ENCODE peak calls at places on chromosomes 4 and X, in five cellular contexts. One of them, this sample, is unnamed.
A peak's percentile ranks its signal among the peaks of the same experiment; 100 is the strongest.

GRCh38 chr4:25081866-25082471 is 51.2 kb upstream of the LGI2 start:
- DNase-seq in IMR-90: no peak
- DNase-seq in colonic mucosa: no peak
- DNase-seq in NT2/D1: no peak
- DNase-seq in K562: no peak
- DNase-seq in this sample: no peak

GRCh38 chrX:3407785-3408184 is 61.3 kb upstream of the MXRA5 start:
- DNase-seq in IMR-90: no peak
- DNase-seq in colonic mucosa: no peak
- DNase-seq in NT2/D1: no peak
- DNase-seq in K562: no peak
- DNase-seq in this sample: no peak

GRCh38 chrX:150547511-150548115 is 20.8 kb upstream of the MTM1 start:
- DNase-seq in IMR-90: no peak
- DNase-seq in colonic mucosa: peak; percentile 71
- DNase-seq in NT2/D1: no peak
- DNase-seq in K562: peak; percentile 68
- DNase-seq in this sample: no peak

GRCh38 chr4:15914291-15914690 is 24.2 kb downstream of the FGFBP1 start:
- DNase-seq in IMR-90: peak; percentile 54
- DNase-seq in colonic mucosa: no peak
- DNase-seq in NT2/D1: no peak
- DNase-seq in K562: no peak
- DNase-seq in this sample: no peak

GRCh38 chr4:38891051-38891738 is 23.6 kb downstream of the FAM114A1 start:
- DNase-seq in IMR-90: no peak
- DNase-seq in colonic mucosa: no peak
- DNase-seq in NT2/D1: no peak
- DNase-seq in K562: no peak
- DNase-seq in this sample: no peak

GRCh38 chr4:55364691-55365346 is 18.8 kb downstream of the SRD5A3 start:
- DNase-seq in IMR-90: no peak
- DNase-seq in colonic mucosa: no peak
- DNase-seq in NT2/D1: peak; percentile 43
- DNase-seq in K562: no peak
- DNase-seq in this sample: no peak

GRCh38 chrX:118726887-118727685 is at the start of gene IL13RA1:
- DNase-seq in IMR-90: peak; percentile 76
- DNase-seq in colonic mucosa: peak; percentile 77
- DNase-seq in NT2/D1: peak; percentile 80
- DNase-seq in K562: peak; percentile 88
- DNase-seq in this sample: no peak

GRCh38 chrX:135340827-135341226 is 31.5 kb downstream of the ETDC start:
- DNase-seq in IMR-90: peak; percentile 65
- DNase-seq in colonic mucosa: no peak
- DNase-seq in NT2/D1: no peak
- DNase-seq in K562: no peak
- DNase-seq in this sample: peak; percentile 34

GRCh38 chr4:137253949-137254348 is 278.3 kb downstream of the PCDH18 start:
- DNase-seq in IMR-90: peak; percentile 85
- DNase-seq in colonic mucosa: no peak
- DNase-seq in NT2/D1: no peak
- DNase-seq in K562: no peak
- DNase-seq in this sample: no peak

GRCh38 chrX:108309144-108309543 is 129.1 kb downstream of the COL4A6 start:
- DNase-seq in IMR-90: peak; percentile 79
- DNase-seq in colonic mucosa: no peak
- DNase-seq in NT2/D1: no peak
- DNase-seq in K562: no peak
- DNase-seq in this sample: no peak

GRCh38 chr4:164706675-164707074 is 47.3 kb upstream of the SMIM31 start:
- DNase-seq in IMR-90: no peak
- DNase-seq in colonic mucosa: no peak
- DNase-seq in NT2/D1: no peak
- DNase-seq in K562: no peak
- DNase-seq in this sample: no peak

GRCh38 chr4:151835467-151835866 is 74.7 kb upstream of the GATB start:
- DNase-seq in IMR-90: no peak
- DNase-seq in colonic mucosa: no peak
- DNase-seq in NT2/D1: no peak
- DNase-seq in K562: no peak
- DNase-seq in this sample: no peak

GRCh38 chr4:5711479-5712184 is 631 bp downstream of the EVC start:
- DNase-seq in IMR-90: peak; percentile 51
- DNase-seq in colonic mucosa: no peak
- DNase-seq in NT2/D1: no peak
- DNase-seq in K562: no peak
- DNase-seq in this sample: no peak

GRCh38 chrX:47539860-47540259 is 21.1 kb upstream of the ARAF start:
- DNase-seq in IMR-90: peak; percentile 32
- DNase-seq in colonic mucosa: no peak
- DNase-seq in NT2/D1: no peak
- DNase-seq in K562: no peak
- DNase-seq in this sample: no peak

GRCh38 chr4:147362868-147363440 is 117.9 kb upstream of the EDNRA start:
- DNase-seq in IMR-90: peak; percentile 77
- DNase-seq in colonic mucosa: peak; percentile 66
- DNase-seq in NT2/D1: no peak
- DNase-seq in K562: no peak
- DNase-seq in this sample: no peak

GRCh38 chr4:81510643-81511189 is 39.0 kb upstream of the RASGEF1B start:
- DNase-seq in IMR-90: no peak
- DNase-seq in colonic mucosa: no peak
- DNase-seq in NT2/D1: no peak
- DNase-seq in K562: no peak
- DNase-seq in this sample: no peak

GRCh38 chrX:111515298-111515697 is 3.9 kb downstream of the SERTM2 start:
- DNase-seq in IMR-90: no peak
- DNase-seq in colonic mucosa: no peak
- DNase-seq in NT2/D1: no peak
- DNase-seq in K562: no peak
- DNase-seq in this sample: no peak

GRCh38 chr4:6546681-6547447 is 28.1 kb upstream of the MAN2B2 start:
- DNase-seq in IMR-90: peak; percentile 72
- DNase-seq in colonic mucosa: peak; percentile 27
- DNase-seq in NT2/D1: peak; percentile 80
- DNase-seq in K562: peak; percentile 81
- DNase-seq in this sample: peak; percentile 6

GRCh38 chr4:135510582-135510981 is 1309.0 kb upstream of the PABPC4L start:
- DNase-seq in IMR-90: no peak
- DNase-seq in colonic mucosa: no peak
- DNase-seq in NT2/D1: no peak
- DNase-seq in K562: no peak
- DNase-seq in this sample: no peak

GRCh38 chr4:80709082-80709869 is 321.2 kb upstream of the BMP3 start:
- DNase-seq in IMR-90: no peak
- DNase-seq in colonic mucosa: no peak
- DNase-seq in NT2/D1: no peak
- DNase-seq in K562: no peak
- DNase-seq in this sample: no peak

DNA sequence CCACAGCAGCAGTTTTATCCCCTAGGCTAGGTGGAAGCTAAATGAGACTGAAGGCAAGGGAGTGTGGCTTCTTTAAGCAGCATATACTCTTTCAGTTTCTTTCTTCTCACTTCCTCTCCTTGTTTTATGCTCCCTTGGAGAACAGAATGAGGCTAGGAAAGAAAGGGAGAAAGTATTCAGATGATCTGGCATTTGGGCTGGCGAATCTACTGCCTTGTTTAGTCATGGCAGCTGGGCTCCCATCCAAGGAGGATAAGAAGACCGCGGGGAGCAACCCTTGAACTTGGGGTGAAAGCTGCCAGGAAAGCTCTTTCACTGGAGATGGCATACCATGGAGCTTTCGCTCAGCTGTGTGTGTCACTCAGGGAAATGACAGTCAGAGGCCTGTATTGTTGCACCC is 72.1 kb downstream of the ARHGEF38 start:
- DNase-seq in IMR-90: peak; percentile 40
- DNase-seq in colonic mucosa: peak; percentile 27
- DNase-seq in NT2/D1: no peak
- DNase-seq in K562: no peak
- DNase-seq in this sample: no peak
- H3K9ac ChIP-seq in IMR-90: no peak overlapping the region
- H3K9ac ChIP-seq in colonic mucosa: no peak overlapping the region
- H3K9ac ChIP-seq in NT2/D1: no peak overlapping the region
- H3K9ac ChIP-seq in K562: no peak overlapping the region
- H3K9ac ChIP-seq in this sample: no peak overlapping the region

DNA sequence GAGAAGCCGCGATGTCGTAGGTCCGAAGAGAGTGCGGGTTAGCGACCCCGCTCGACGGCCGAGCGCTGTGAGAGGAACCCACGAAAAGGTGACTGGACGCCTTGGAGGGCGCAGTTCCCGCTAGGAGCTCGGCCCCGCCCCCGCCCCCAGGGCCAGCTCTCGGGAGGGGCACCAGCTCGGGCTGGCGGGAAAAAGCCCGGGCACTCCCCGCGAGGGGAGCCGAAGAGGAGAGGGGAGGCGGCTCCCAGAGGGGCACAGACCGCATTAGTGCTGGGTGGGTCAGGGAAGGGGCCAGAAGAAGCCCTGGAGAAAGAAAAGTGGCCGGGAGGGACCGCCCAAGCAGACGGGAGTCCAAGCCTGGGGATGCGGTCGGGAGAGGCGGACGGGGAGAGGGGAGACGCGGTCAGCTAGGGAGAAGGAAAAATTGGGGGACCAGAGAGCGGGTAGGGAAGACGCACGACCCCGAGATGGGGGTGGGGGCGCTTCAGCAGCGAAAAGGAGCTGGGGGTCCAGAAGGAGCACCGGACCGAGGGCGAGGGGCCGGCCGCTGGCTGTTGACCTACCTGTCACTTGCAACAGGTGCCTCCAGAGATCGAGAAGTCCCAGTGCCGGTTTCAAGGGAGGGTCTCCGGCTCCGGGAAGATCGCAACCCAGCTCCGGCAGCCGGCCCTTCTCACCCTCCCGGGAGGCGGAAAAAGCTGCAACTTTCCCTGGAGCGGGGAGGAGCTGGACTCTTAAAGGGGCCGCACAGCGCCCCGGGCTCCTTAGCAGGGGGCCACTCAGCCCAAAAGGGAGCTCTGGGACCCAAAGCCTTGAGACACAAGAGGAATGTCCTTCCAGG is at the start of gene SYTL4:
- DNase-seq in IMR-90: no peak
- DNase-seq in colonic mucosa: peak; percentile 59
- DNase-seq in NT2/D1: no peak
- DNase-seq in K562: peak; percentile 43
- DNase-seq in this sample: no peak
- H3K4me3 ChIP-seq in IMR-90: peak within 1 kb of the TSS; percentile 62
- H3K4me3 ChIP-seq in colonic mucosa: peak within 1 kb of the TSS; percentile 50
- H3K4me3 ChIP-seq in NT2/D1: peak within 1 kb of the TSS; percentile 76
- H3K4me3 ChIP-seq in K562: peak within 1 kb of the TSS; percentile 39
- H3K4me3 ChIP-seq in this sample: peak within 1 kb of the TSS; percentile 74

GRCh38 chr4:121018543-121018942 is 53.8 kb downstream of the NDNF start:
- DNase-seq in IMR-90: no peak
- DNase-seq in colonic mucosa: no peak
- DNase-seq in NT2/D1: no peak
- DNase-seq in K562: no peak
- DNase-seq in this sample: no peak
- H3K9ac ChIP-seq in IMR-90: no peak overlapping the region
- H3K9ac ChIP-seq in colonic mucosa: no peak overlapping the region
- H3K9ac ChIP-seq in NT2/D1: no peak overlapping the region
- H3K9ac ChIP-seq in K562: no peak overlapping the region
- H3K9ac ChIP-seq in this sample: no peak overlapping the region

GRCh38 chr4:127624176-127624575 is 8.6 kb upstream of the INTU start:
- DNase-seq in IMR-90: no peak
- DNase-seq in colonic mucosa: no peak
- DNase-seq in NT2/D1: no peak
- DNase-seq in K562: no peak
- DNase-seq in this sample: no peak

GRCh38 chr4:127623755-127624087 is 9.0 kb upstream of the INTU start:
- DNase-seq in IMR-90: peak; percentile 41
- DNase-seq in colonic mucosa: no peak
- DNase-seq in NT2/D1: no peak
- DNase-seq in K562: no peak
- DNase-seq in this sample: no peak

GRCh38 chr4:127618427-127618826 is 14.3 kb upstream of the INTU start:
- DNase-seq in IMR-90: no peak
- DNase-seq in colonic mucosa: no peak
- DNase-seq in NT2/D1: no peak
- DNase-seq in K562: no peak
- DNase-seq in this sample: no peak

GRCh38 chr4:127622621-127622922 is 10.2 kb upstream of the INTU start:
- DNase-seq in IMR-90: no peak
- DNase-seq in colonic mucosa: no peak
- DNase-seq in NT2/D1: no peak
- DNase-seq in K562: no peak
- DNase-seq in this sample: no peak

DNA sequence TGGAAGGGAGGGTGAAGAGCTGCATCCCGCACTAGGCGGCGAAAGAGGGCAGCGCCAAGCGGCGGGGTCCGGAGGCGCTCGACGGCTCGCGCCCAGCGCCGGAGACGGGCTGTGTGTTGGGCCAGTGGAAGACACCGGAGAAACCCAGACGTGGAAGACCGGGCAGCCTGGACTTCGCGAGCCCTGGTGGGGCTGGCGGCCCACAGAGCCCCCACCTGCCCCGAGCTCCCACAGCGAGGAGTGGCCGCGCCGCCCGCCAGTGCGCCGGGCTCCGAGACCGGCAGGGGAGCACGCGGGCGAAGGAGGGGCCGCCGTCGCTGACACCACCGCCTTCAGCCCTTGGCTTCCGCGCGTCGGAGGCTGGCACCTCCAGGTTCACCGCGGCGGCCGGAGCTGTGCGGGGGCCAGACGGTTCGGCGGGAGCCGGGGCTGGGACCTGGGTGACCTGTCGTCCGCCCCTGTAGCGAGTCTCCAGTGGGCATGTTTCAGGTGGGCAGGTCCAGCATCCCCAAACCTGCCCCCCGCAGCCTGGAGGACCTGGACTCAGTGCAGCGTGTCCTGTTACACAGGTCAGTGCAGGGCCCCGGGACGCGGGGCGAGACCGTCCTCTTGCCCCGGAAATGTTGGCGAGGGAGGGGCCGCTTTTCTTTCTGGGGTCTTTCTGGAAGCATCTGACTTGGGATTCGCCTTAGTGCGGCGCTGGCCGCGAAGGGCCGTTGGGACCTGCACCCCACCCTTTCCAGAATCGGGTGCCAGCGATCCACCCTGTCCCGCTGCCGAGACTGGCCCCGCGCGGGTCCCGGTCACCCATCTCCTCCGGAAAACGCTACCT is 9.6 kb upstream of the INTU start:
- DNase-seq in IMR-90: peak; percentile 33
- DNase-seq in colonic mucosa: peak; percentile 35
- DNase-seq in NT2/D1: no peak
- DNase-seq in K562: no peak
- DNase-seq in this sample: no peak
- H3K4me3 ChIP-seq in IMR-90: peak overlapping the region; percentile 90
- H3K4me3 ChIP-seq in colonic mucosa: peak overlapping the region; percentile 45
- H3K4me3 ChIP-seq in NT2/D1: peak overlapping the region; percentile 58
- H3K4me3 ChIP-seq in K562: no peak overlapping the region
- H3K4me3 ChIP-seq in this sample: peak overlapping the region; percentile 81

DNA sequence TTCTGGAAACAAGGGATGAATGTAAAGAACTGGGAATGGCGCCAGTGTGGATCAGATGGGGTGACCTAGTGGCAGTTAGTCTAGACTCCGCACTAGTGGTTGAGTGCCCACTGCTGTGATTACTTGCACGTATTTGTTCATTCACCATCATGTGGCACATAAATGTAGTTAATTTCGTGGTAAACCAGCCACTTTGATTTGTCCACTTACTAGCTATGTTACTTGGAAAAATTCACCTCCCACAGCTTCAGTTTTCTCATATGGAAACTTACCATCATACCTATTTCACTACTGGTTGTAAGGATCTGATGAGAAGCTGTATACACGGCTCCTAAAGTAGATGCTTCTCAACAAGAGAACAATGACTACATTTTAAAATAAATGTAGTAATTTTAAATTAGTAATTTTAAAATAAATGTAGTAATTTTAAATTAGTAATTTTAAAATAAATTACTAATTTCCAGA is 394 bp upstream of the DYNLT3 start:
- DNase-seq in IMR-90: no peak
- DNase-seq in colonic mucosa: no peak
- DNase-seq in NT2/D1: no peak
- DNase-seq in K562: no peak
- DNase-seq in this sample: no peak
- H3K9ac ChIP-seq in IMR-90: peak overlapping the region; percentile 43
- H3K9ac ChIP-seq in colonic mucosa: peak overlapping the region; percentile 2
- H3K9ac ChIP-seq in NT2/D1: peak overlapping the region; percentile 74
- H3K9ac ChIP-seq in K562: peak overlapping the region; percentile 44
- H3K9ac ChIP-seq in this sample: no peak overlapping the region

This sample was measured in SK-N-MC.